ENCODE peak calls at places on chromosome 18, in eight cellular contexts. J is A549, U is heart left ventricle, W is IMR-90, H is astrocyte, R is lower leg skin, B is BE2C, X is neural progenitor cell. L is an unnamed sample.

GRCh38 chr18:74790451-74790850 is 192.8 kb downstream of the ZNF407 start:
- DNase-seq in J (no peak), W (no peak), R (no peak), U (no peak), X (no peak), H (no peak), B (no peak), L (no peak)

GRCh38 chr18:41096504-41096903 is 858.5 kb upstream of the PIK3C3 start:
- DNase-seq in H (peak; percentile 57), W (peak; percentile 42), B (peak; percentile 1), X (peak; percentile 15), U (no peak), J (no peak), R (no peak), L (peak; percentile 5)

GRCh38 chr18:46481048-46481846 is 175.8 kb downstream of the LOXHD1 start:
- DNase-seq in B (peak; percentile 61), W (peak; percentile 52), J (peak; percentile 10), H (peak; percentile 12), R (peak; percentile 75), X (peak; percentile 73), U (peak; percentile 26), L (peak; percentile 47)

GRCh38 chr18:45324489-45325111 is 290.7 kb upstream of the SLC14A2 start:
- DNase-seq in X (peak; percentile 65), W (peak; percentile 8), J (no peak), B (no peak), U (no peak), R (peak; percentile 94), H (peak; percentile 80), L (peak; percentile 95)

GRCh38 chr18:1999387-1999786 is 571.9 kb downstream of the METTL4 start:
- DNase-seq in H (no peak), X (no peak), R (no peak), J (no peak), B (no peak), U (no peak), W (no peak), L (no peak)

GRCh38 chr18:46814394-46814793 is 57.5 kb upstream of the ST8SIA5 start:
- DNase-seq in B (no peak), H (no peak), X (peak; percentile 25), U (no peak), J (no peak), W (peak; percentile 6), R (no peak), L (no peak)

GRCh38 chr18:63505566-63506335 is 29.0 kb downstream of the SERPINB5 start:
- DNase-seq in X (peak; percentile 61), U (no peak), R (no peak), B (peak; percentile 16), H (no peak), J (peak; percentile 44), W (peak; percentile 4), L (peak; percentile 41)

GRCh38 chr18:67728364-67728763 is 211.8 kb upstream of the DSEL start:
- DNase-seq in J (no peak), X (no peak), H (no peak), B (no peak), R (no peak), W (no peak), U (no peak), L (no peak)

GRCh38 chr18:49168281-49168680 is 217.5 kb upstream of the SMAD7 start:
- DNase-seq in W (no peak), R (no peak), U (no peak), X (no peak), H (no peak), J (no peak), B (no peak), L (no peak)

GRCh38 chr18:36265035-36265434 is 32.5 kb upstream of the FHOD3 start:
- DNase-seq in X (no peak), J (no peak), W (no peak), U (no peak), B (no peak), H (peak; percentile 52), R (no peak), L (no peak)

GRCh38 chr18:47944972-47945843 is 14.7 kb upstream of the SMAD2 start:
- DNase-seq in U (no peak), J (no peak), H (peak; percentile 66), X (no peak), W (peak; percentile 25), B (no peak), R (no peak), L (peak; percentile 75)

GRCh38 chr18:2891526-2892431 is 45.0 kb downstream of the EMILIN2 start:
- DNase-seq in H (no peak), X (no peak), J (no peak), B (no peak), R (peak; percentile 78), W (no peak), U (no peak), L (no peak)

GRCh38 chr18:74110983-74111382 is 36.7 kb downstream of the FBXO15 start:
- DNase-seq in W (no peak), U (no peak), X (no peak), B (no peak), H (no peak), R (no peak), J (no peak), L (no peak)

GRCh38 chr18:51890762-51891161 is 449.2 kb upstream of the DCC start:
- DNase-seq in U (no peak), B (no peak), J (no peak), R (no peak), W (peak; percentile 0), H (peak; percentile 16), X (no peak), L (no peak)

GRCh38 chr18:8608795-8609673 is at the start of gene RAB12:
- DNase-seq in B (peak; percentile 84), J (peak; percentile 44), X (peak; percentile 96), W (peak; percentile 83), U (peak; percentile 91), R (peak; percentile 96), H (peak; percentile 79), L (peak; percentile 81)

GRCh38 chr18:49394191-49394590 is 66.3 kb downstream of the DYM start:
- DNase-seq in W (no peak), B (no peak), R (no peak), H (no peak), X (no peak), J (no peak), U (no peak), L (no peak)

GRCh38 chr18:71398530-71398929 is 1109.7 kb downstream of the SOCS6 start:
- DNase-seq in X (peak; percentile 78), W (no peak), R (no peak), J (no peak), B (peak; percentile 45), H (peak; percentile 3), U (no peak), L (no peak)
- TF ChIP-seq CTCF in X (peak; percentile 64), W (no peak), R (no peak), J (no peak), B (peak; percentile 54), H (peak; percentile 21), U (no peak), L (no peak)

DNA sequence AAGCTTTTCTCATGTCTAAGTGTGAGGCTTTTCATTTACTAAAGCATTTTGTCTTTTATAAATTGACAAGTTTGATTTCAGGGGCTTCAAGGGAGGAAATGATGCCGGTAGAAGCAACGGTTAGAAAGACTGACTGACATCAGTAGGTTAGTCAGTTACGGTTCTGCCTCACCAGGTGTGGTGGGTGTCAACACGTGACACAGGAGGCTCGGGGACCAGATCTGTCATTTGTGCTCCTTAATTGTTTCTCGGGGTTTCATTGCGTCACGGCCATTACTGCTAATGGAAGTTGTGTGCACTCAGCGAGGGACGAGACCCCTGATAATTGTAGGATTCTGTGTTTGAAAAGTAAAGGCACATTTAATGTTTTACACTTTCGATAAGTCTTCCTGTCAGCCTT is 18.9 kb upstream of the PTPRM start:
- DNase-seq in R (no peak), H (no peak), X (no peak), J (no peak), B (no peak), W (no peak), U (no peak), L (no peak)
- TF ChIP-seq CTCF in R (no peak), H (no peak), X (no peak), J (no peak), B (no peak), W (no peak), U (no peak), L (no peak)

DNA sequence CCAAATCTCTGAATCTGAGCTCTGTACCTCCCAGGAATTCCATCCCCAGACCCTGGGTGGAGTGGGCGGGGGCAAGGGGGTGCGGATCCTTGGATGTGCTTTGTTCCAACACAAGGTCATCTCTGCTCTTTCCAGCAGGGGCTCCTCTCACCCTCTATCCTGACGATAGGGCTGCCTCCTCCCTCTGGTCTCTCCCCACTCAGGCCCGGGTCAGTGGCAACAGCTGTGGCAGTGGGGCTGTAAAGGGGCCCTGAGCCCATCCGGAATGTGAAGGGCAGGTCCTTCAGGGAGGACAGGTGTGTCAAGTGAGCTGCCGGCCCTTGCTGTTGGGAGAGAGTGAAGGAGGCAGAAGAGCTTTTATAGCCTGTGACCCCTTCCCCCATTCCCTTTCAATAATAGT is 167.8 kb downstream of the CELF4 start:
- DNase-seq in R (no peak), X (no peak), H (no peak), B (no peak), J (no peak), W (no peak), U (no peak), L (no peak)
- TF ChIP-seq CTCF in R (no peak), X (no peak), H (no peak), B (no peak), J (no peak), W (no peak), U (no peak), L (no peak)

GRCh38 chr18:9827856-9828793 is 57.6 kb upstream of the TXNDC2 start:
- DNase-seq in U (no peak), H (peak; percentile 98), B (no peak), X (no peak), R (peak; percentile 82), J (peak; percentile 86), W (peak; percentile 100), L (peak; percentile 100)

GRCh38 chr18:9831723-9832199 is 54.0 kb upstream of the TXNDC2 start:
- DNase-seq in R (no peak), U (no peak), W (no peak), X (no peak), B (no peak), H (no peak), J (no peak), L (no peak)

GRCh38 chr18:9832871-9833270 is 52.9 kb upstream of the TXNDC2 start:
- DNase-seq in B (no peak), H (no peak), U (no peak), X (no peak), R (no peak), J (no peak), W (no peak), L (no peak)

GRCh38 chr18:9828794-9829712 is 56.7 kb upstream of the TXNDC2 start:
- DNase-seq in J (no peak), B (no peak), U (no peak), H (no peak), W (no peak), X (no peak), R (peak; percentile 48), L (no peak)

DNA sequence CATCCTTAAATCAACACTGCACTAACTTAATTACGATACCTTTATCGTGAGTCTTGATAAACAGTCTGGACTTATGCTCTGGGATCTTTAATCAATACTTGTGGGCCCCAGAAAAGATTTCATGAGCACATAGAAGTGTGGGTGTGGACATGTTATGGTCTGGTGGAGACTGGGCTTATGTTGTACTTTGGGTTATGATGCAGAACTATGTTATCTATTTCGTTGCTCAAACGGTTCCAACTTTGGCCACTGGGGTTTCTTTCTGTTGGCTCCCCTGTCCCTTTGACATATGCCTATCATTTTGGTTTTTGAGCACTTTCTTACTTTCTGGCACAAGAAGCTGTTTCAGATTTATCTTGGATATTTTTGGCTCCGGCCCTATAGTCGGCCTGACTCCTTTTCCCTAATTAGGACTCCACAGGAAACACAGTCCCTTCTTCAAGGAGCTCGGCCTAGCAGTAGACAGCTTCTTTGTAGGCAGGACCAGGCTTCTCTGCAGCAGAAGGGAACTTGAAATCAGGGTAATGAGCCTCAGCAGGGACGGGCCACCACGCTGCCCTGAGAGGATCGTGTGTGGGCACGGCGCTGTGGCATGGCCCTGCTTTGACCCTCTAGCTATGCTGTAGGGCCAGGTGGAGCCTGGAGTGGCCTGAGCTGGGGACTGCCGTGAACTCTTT is 54.6 kb upstream of the TXNDC2 start:
- DNase-seq in R (no peak), U (no peak), B (no peak), H (no peak), X (no peak), J (no peak), W (no peak), L (no peak)
- TF ChIP-seq CTCF in R (no peak), U (no peak), B (peak; percentile 7), H (no peak), X (peak; percentile 7), J (no peak), W (no peak), L (no peak)

L was measured in fibroblast of mammary gland.